ENCODE peak calls at places on chromosomes 13 and 19, in six cellular contexts. P is fibroblast of lung, Y is breast epithelium, W is neural progenitor cell, Z is psoas muscle, T is stomach. O is an unnamed sample. For H3K9me3, the result is how much of the 10 kb centered on the place peaks cover.

GRCh38 chr13:50437252-50437651 is 406.2 kb downstream of the DLEU7 start:
- DNase-seq in P (no peak), Y (no peak), W (no peak), Z (no peak), T (no peak), O (no peak)

GRCh38 chr19:14536926-14537692 is 7.7 kb downstream of the TECR start:
- DNase-seq in P (peak), Y (peak), W (peak), Z (peak), T (peak), O (no peak)

GRCh38 chr13:40596484-40596883 is 70.0 kb downstream of the FOXO1 start:
- DNase-seq in P (no peak), Y (no peak), W (no peak), Z (no peak), T (no peak), O (no peak)

GRCh38 chr13:113963376-113963775 is 10.5 kb downstream of the C13orf46 start:
- DNase-seq in P (no peak), Y (no peak), W (no peak), Z (peak), T (no peak), O (no peak)

GRCh38 chr19:10655457-10656312 is 1.5 kb downstream of the ILF3 start:
- DNase-seq in P (peak), Y (no peak), W (peak), Z (no peak), T (no peak), O (no peak)

GRCh38 chr19:46112527-46112926 is 12.0 kb downstream of the IGFL3 start:
- DNase-seq in P (no peak), Y (no peak), W (no peak), Z (no peak), T (no peak), O (no peak)

GRCh38 chr19:8028951-8029491 is 23.5 kb upstream of the CCL25 start:
- DNase-seq in P (peak), Y (no peak), W (peak), Z (no peak), T (no peak), O (no peak)

GRCh38 chr13:61768175-61768574 is 352.5 kb upstream of the PCDH20 start:
- DNase-seq in P (no peak), Y (no peak), W (no peak), Z (no peak), T (no peak), O (no peak)

GRCh38 chr13:40974460-40975407 is 44.4 kb downstream of the ELF1 start:
- DNase-seq in P (peak), Y (no peak), W (peak), Z (no peak), T (no peak), O (no peak)

GRCh38 chr19:45424191-45425058 is 708 bp upstream of the ERCC1 start:
- DNase-seq in P (peak), Y (no peak), W (peak), Z (peak), T (peak), O (peak)

GRCh38 chr19:48836089-48837017 is at the start of gene HSD17B14:
- DNase-seq in P (peak), Y (peak), W (peak), Z (no peak), T (no peak), O (no peak)

GRCh38 chr13:23460309-23460708 is 26.8 kb upstream of the SACS start:
- DNase-seq in P (no peak), Y (no peak), W (no peak), Z (no peak), T (no peak), O (no peak)

GRCh38 chr19:53394522-53394973 is 401 bp upstream of the ZNF765 start:
- DNase-seq in P (peak), Y (peak), W (peak), Z (peak), T (peak), O (peak)

GRCh38 chr19:53870485-53870844 is 2.8 kb downstream of the MYADM start:
- DNase-seq in P (peak), Y (no peak), W (peak), Z (no peak), T (peak), O (no peak)

GRCh38 chr13:91346848-91347211 is 657 bp upstream of the MIR17HG start:
- DNase-seq in P (no peak), Y (no peak), W (peak), Z (no peak), T (no peak), O (no peak)

GRCh38 chr13:27654816-27655215 is 33.1 kb downstream of the POLR1D start:
- DNase-seq in P (no peak), Y (no peak), W (no peak), Z (no peak), T (no peak), O (no peak)

GRCh38 chr13:39527961-39528720 is 74.9 kb downstream of the LHFPL6 start:
- DNase-seq in P (peak), Y (no peak), W (no peak), Z (no peak), T (no peak), O (no peak)

DNA sequence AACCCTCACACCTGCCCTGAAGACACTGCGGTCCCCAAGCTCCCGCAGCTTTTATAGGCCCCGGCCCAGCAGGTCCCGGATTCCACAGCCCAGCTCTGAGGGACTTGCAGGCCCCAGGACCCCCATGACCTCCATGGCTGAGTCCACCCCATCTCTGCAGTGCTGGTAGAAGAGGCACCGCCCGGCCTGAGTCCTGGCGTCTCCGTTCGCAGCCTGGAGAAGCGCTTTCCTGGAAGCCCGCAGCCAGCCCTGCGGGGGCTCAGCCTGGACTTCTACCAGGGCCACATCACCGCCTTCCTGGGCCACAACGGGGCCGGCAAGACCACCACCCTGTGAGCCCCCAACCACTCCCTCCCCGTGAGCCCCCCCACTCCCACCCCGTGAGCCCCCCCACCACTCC is 9.2 kb downstream of the ABCA7 start:
- DNase-seq in P (no peak), Y (no peak), W (no peak), Z (no peak), T (no peak), O (no peak)
- H3K27ac ChIP-seq in P (no peak), Y (no peak), W (no peak), Z (no peak), T (no peak), O (no peak)

GRCh38 chr13:19056984-19057490 is 124.6 kb downstream of the TUBA3C start:
- DNase-seq in P (no peak), Y (no peak), W (no peak), Z (no peak), T (no peak), O (no peak)
- H3K9me3 ChIP-seq in P (under half), Y (under half), W (under half), Z (under half), T (under half), O (under half)

DNA sequence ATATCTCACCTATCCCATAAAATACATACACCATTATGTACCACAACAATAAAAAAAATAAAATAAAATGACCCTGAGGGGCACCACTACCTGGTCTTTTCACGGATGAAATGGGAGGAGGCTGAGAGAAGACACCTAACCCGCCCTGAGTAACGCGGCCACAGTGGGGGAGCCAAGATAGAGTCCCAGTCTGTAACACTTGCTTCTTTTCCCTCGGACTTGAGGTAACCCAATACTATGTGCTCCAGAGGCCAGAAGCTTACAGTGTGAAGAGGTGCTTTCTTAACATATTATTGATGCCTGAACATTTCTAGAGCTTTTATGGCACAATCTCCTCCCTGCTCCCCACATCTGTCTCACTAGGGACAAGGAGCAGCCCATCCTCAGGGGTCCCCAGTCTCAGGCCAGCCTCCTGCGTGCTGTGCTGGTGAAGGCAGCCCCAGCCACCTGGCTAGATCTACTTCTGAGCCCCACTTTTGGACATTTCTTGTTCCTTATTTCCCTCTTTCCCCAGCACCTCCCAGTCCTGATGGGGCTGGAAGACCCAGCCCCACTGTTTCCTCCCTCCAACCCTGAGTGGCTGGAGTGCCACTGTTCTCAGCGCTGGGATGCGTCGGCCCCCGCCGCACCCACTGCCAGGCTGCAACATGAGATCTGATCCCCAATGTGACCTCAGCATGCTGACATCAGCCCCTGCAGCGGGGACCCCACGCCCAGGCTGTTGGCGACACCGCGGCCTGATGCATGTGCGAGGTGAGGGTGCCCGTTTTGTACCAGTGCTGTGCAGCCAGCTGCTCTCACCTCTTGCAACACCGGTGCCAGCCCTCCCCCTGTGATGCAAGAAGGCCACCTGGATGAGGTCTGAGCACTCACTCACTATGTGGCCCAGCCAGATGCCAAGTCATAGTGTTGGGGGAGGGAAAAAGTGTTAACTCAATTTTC is 143.3 kb downstream of the DCLK1 start:
- DNase-seq in P (no peak), Y (no peak), W (no peak), Z (no peak), T (no peak), O (no peak)
- H3K4me3 ChIP-seq in P (no peak), Y (no peak), W (no peak), Z (no peak), T (no peak), O (no peak)

GRCh38 chr19:51513968-51514367 is 12.4 kb upstream of the SIGLEC12 start:
- DNase-seq in P (no peak), Y (no peak), W (no peak), Z (no peak), T (no peak), O (no peak)
- H3K27ac ChIP-seq in P (no peak), Y (no peak), W (no peak), Z (no peak), T (no peak), O (no peak)

DNA sequence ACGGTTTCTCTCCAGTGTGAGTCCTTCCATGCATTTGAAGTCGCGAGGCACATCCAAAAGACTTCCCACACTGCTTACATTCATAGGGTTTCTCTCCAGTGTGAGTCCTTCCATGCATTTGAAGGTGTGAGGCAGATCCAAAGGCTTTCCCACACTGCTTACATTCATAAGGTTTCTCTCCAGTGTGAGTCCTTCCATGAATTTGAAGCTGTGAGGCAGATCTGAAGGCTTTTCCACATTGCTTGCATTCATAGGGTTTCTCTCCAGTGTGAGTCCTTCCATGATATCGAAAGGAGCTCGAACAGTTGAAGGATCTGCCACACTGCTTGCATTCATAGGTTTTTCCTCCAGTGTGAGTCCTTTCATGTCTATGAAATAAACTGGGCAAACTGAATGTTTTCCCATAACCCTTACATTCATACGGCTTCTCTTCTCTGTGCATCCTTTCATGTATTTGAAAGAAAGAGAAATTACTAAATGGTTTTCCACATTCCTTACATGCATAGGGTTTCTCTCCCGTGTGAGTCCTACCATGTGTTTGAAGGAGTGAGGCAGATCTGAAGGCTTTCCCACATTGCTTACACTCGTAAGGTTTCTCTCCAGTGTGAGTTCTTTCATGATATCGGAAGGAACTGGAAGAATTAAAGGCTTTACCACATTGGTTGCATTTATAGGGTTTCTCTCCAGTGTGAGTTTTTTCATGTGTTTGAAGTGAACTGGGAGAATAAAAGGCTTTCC is 20.3 kb downstream of the ZNF433 start:
- DNase-seq in P (peak), Y (no peak), W (no peak), Z (no peak), T (no peak), O (no peak)
- H3K9me3 ChIP-seq in P (under half), Y (half or more), W (under half), Z (half or more), T (half or more), O (half or more)